ENCODE peak calls at places on chromosomes 13 and 19, in eight cellular contexts. T, R, W, L, N, H, I and U are unnamed samples.

GRCh38 chr19:16588089-16588823 is 16.0 kb upstream of the SLC35E1 start:
- DNase-seq in W (peak; percentile 61), L (no peak), T (no peak), R (no peak), N (no peak), I (peak; percentile 59), H (no peak), U (no peak)

GRCh38 chr13:50677687-50678463 is 165.6 kb downstream of the DLEU7 start:
- DNase-seq in T (no peak), N (no peak), W (no peak), I (peak; percentile 45), H (no peak), R (no peak), L (no peak), U (peak; percentile 60)

GRCh38 chr19:39046037-39046821 is 13.9 kb upstream of the FBXO27 start:
- DNase-seq in I (no peak), L (no peak), W (no peak), N (peak; percentile 26), T (no peak), H (no peak), R (no peak), U (no peak)

GRCh38 chr19:14390548-14390947 is 9.3 kb downstream of the ADGRE5 start:
- DNase-seq in T (no peak), I (no peak), N (no peak), W (no peak), L (no peak), R (no peak), H (no peak), U (no peak)

GRCh38 chr13:40191186-40191980 is 475.1 kb downstream of the FOXO1 start:
- DNase-seq in R (no peak), L (no peak), H (no peak), N (no peak), W (no peak), T (no peak), I (no peak), U (peak; percentile 71)

GRCh38 chr13:49366841-49367240 is 77.0 kb downstream of the CAB39L start:
- DNase-seq in N (peak; percentile 51), L (no peak), R (no peak), W (no peak), I (peak; percentile 26), H (no peak), T (no peak), U (peak; percentile 50)

GRCh38 chr19:17076539-17076919 is 952 bp downstream of the MYO9B start:
- DNase-seq in I (peak; percentile 17), N (no peak), T (no peak), R (no peak), L (no peak), W (no peak), H (no peak), U (peak; percentile 37)

GRCh38 chr19:21256722-21257121 is 72.5 kb downstream of the ZNF708 start:
- DNase-seq in T (no peak), N (no peak), H (no peak), L (no peak), R (no peak), I (peak; percentile 12), W (no peak), U (peak; percentile 5)

GRCh38 chr13:99351772-99352171 is 44.6 kb upstream of the GPR183 start:
- DNase-seq in H (no peak), I (no peak), W (no peak), T (no peak), L (no peak), R (no peak), N (no peak), U (no peak)

GRCh38 chr19:43784251-43784980 is 3.6 kb upstream of the KCNN4 start:
- DNase-seq in I (peak; percentile 89), R (no peak), T (peak; percentile 19), N (peak; percentile 62), L (no peak), H (peak; percentile 92), W (peak; percentile 41), U (peak; percentile 93)

GRCh38 chr13:21309542-21310172 is 133.2 kb downstream of the MRPL57 start:
- DNase-seq in L (no peak), T (no peak), N (no peak), H (no peak), I (no peak), R (no peak), W (no peak), U (no peak)